ENCODE peak calls at places on chromosomes 16 and 17, in ten cellular contexts. F, H, X, R, B, A, S, Q, M and J are unnamed samples.

GRCh38 chr16:55021595-55022475 is 91.2 kb downstream of the IRX5 start:
- DNase-seq in F (peak; percentile 28), H (no peak), X (no peak), R (no peak), B (peak; percentile 74), A (no peak), S (peak; percentile 37), Q (no peak), M (no peak), J (no peak)

GRCh38 chr16:54504372-54504771 is 217.8 kb upstream of the IRX3 start:
- DNase-seq in F (no peak), H (no peak), X (no peak), R (no peak), B (no peak), A (no peak), S (no peak), Q (no peak), M (no peak), J (no peak)

GRCh38 chr16:3038896-3039295 is 2.2 kb upstream of the BICDL2 start:
- DNase-seq in F (no peak), H (no peak), X (no peak), R (no peak), B (no peak), A (no peak), S (no peak), Q (no peak), M (no peak), J (no peak)

GRCh38 chr17:8913879-8914278 is 46.4 kb upstream of the PIK3R6 start:
- DNase-seq in F (no peak), H (peak; percentile 31), X (no peak), R (no peak), B (no peak), A (no peak), S (no peak), Q (no peak), M (no peak), J (no peak)

GRCh38 chr17:61201211-61201610 is 198.4 kb upstream of the TBX2 start:
- DNase-seq in F (no peak), H (no peak), X (peak; percentile 97), R (no peak), B (peak; percentile 89), A (peak; percentile 93), S (peak; percentile 96), Q (no peak), M (no peak), J (no peak)

GRCh38 chr16:31709181-31709580 is 164.4 kb upstream of the ZNF267 start:
- DNase-seq in F (no peak), H (no peak), X (no peak), R (no peak), B (no peak), A (no peak), S (no peak), Q (no peak), M (no peak), J (no peak)

GRCh38 chr17:17810374-17811248 is 26.2 kb downstream of the SREBF1 start:
- DNase-seq in F (no peak), H (no peak), X (no peak), R (no peak), B (no peak), A (no peak), S (peak; percentile 53), Q (no peak), M (no peak), J (no peak)

GRCh38 chr16:19389246-19389645 is 28.4 kb upstream of the TMC5 start:
- DNase-seq in F (no peak), H (no peak), X (no peak), R (no peak), B (no peak), A (no peak), S (peak; percentile 20), Q (peak; percentile 19), M (peak; percentile 55), J (no peak)

GRCh38 chr17:36936455-36936934 is 780 bp upstream of the LHX1 start:
- DNase-seq in F (no peak), H (no peak), X (no peak), R (no peak), B (no peak), A (no peak), S (no peak), Q (no peak), M (no peak), J (no peak)

GRCh38 chr16:11394593-11394960 is 49.3 kb downstream of the RMI2 start:
- DNase-seq in F (no peak), H (peak; percentile 33), X (no peak), R (no peak), B (no peak), A (no peak), S (no peak), Q (no peak), M (no peak), J (peak; percentile 35)

GRCh38 chr16:11396241-11397048 is 51.2 kb downstream of the RMI2 start:
- DNase-seq in F (peak; percentile 80), H (peak; percentile 87), X (peak; percentile 27), R (peak; percentile 63), B (peak; percentile 56), A (peak; percentile 28), S (peak; percentile 68), Q (peak; percentile 43), M (peak; percentile 56), J (peak; percentile 88)

GRCh38 chr16:11393861-11394592 is 48.8 kb downstream of the RMI2 start:
- DNase-seq in F (no peak), H (peak; percentile 30), X (no peak), R (no peak), B (no peak), A (no peak), S (no peak), Q (no peak), M (no peak), J (peak; percentile 50)

GRCh38 chr16:11395949-11396240 is 50.6 kb downstream of the RMI2 start:
- DNase-seq in F (no peak), H (no peak), X (no peak), R (no peak), B (no peak), A (no peak), S (no peak), Q (no peak), M (no peak), J (no peak)

DNA sequence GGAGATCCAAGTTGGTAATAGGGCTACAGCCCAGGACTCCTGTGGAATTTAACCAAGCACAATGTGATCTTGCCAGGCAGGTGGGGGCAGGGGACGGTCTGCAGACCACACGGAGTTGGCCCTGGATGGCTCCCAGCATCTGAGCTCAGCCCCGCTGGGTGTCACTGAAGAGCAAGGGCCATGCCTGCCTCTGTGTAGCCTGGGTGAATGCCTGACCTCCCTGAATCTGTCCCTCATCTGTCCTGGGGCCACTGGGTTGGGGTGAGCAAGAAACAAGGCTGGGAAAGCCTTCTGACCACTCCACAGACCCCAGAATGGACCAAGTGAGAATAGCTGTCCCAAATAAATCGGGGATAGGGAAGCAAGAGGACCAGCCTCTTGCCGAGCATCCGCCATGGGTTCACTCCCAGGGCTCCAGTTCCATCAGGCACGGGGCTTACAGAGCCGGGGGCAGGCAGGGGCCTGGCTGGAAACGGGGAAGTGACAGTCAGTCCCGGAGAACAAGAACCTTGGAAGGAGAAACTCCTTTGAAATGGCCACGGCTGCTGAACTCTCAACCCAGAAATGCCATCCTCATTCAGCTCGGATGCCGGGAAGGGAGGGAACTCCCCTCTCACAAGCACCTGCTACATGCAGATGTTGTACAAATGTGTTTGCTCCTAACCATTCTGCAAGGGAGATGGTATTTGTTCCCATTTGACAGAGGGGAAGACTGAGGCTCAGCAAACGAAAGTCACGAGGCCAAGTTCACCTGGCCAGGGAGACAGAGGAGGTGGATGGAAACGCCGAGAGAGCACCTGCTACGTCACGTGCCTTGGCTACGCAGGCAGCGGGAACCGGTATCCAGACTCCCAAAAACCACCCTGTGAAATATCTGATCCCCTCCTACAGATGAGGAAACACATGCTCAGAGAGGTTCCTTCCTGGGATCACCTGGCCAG is 50.0 kb downstream of the RMI2 start:
- DNase-seq in F (peak; percentile 23), H (peak; percentile 65), X (no peak), R (no peak), B (no peak), A (no peak), S (no peak), Q (no peak), M (no peak), J (peak; percentile 56)
- TF ChIP-seq CTCF in F (no peak), H (no peak), X (no peak), R (no peak), B (no peak), A (no peak), S (no peak), Q (no peak), M (no peak), J (no peak)

GRCh38 chr17:57088298-57088697 is 3.3 kb downstream of the AKAP1 start:
- DNase-seq in F (no peak), H (no peak), X (no peak), R (no peak), B (no peak), A (no peak), S (no peak), Q (no peak), M (no peak), J (no peak)

GRCh38 chr17:57084361-57084801 is 665 bp upstream of the AKAP1 start:
- DNase-seq in F (no peak), H (no peak), X (no peak), R (no peak), B (no peak), A (no peak), S (no peak), Q (no peak), M (no peak), J (no peak)

GRCh38 chr17:57085448-57086068 is 512 bp downstream of the AKAP1 start:
- DNase-seq in F (peak; percentile 86), H (no peak), X (no peak), R (peak; percentile 49), B (peak; percentile 37), A (no peak), S (peak; percentile 31), Q (peak; percentile 77), M (no peak), J (no peak)

GRCh38 chr17:57086069-57086930 is 1.3 kb downstream of the AKAP1 start:
- DNase-seq in F (peak; percentile 77), H (peak; percentile 84), X (no peak), R (peak; percentile 19), B (no peak), A (no peak), S (peak; percentile 24), Q (peak; percentile 53), M (no peak), J (no peak)

GRCh38 chr17:57084802-57085447 is at the start of gene AKAP1:
- DNase-seq in F (peak; percentile 98), H (peak; percentile 99), X (peak; percentile 70), R (peak; percentile 87), B (peak; percentile 95), A (peak; percentile 86), S (peak; percentile 94), Q (peak; percentile 97), M (peak; percentile 80), J (peak; percentile 98)
- TF ChIP-seq CTCF in F (no peak), H (peak; percentile 46), X (peak; percentile 18), R (peak; percentile 22), B (no peak), A (no peak), S (no peak), Q (no peak), M (no peak), J (peak; percentile 44)

GRCh38 chr17:82212331-82213250 is at the start of gene CCDC57:
- DNase-seq in F (peak; percentile 87), H (peak; percentile 95), X (no peak), R (peak; percentile 76), B (peak; percentile 68), A (no peak), S (peak; percentile 78), Q (peak; percentile 89), M (no peak), J (peak; percentile 92)
- TF ChIP-seq CTCF in F (peak; percentile 38), H (no peak), X (no peak), R (no peak), B (no peak), A (no peak), S (no peak), Q (no peak), M (no peak), J (no peak)

GRCh38 chr17:1002412-1002753 is 5.5 kb downstream of the TIMM22 start:
- DNase-seq in F (no peak), H (no peak), X (no peak), R (no peak), B (peak; percentile 67), A (no peak), S (peak; percentile 45), Q (no peak), M (no peak), J (no peak)
- TF ChIP-seq CTCF in F (no peak), H (no peak), X (peak; percentile 19), R (no peak), B (no peak), A (no peak), S (peak; percentile 5), Q (no peak), M (no peak), J (peak; percentile 24)